ENCODE peak calls at places on chromosomes 16 and 17, in four cellular contexts. Y is A673, I is upper lobe of right lung, B is astrocyte. S is an unnamed sample. For H3K4me1, the result is how much of the 10 kb centered on the place peaks cover.

GRCh38 chr17:59846391-59847165 is 46.2 kb downstream of the TUBD1 start:
- DNase-seq in I (peak), B (peak), Y (no peak), S (peak)

GRCh38 chr17:78235885-78236284 is 4.5 kb downstream of the TMEM235 start:
- DNase-seq in I (no peak), Y (no peak), B (no peak), S (no peak)

GRCh38 chr17:77318491-77319210 is 177.9 kb downstream of the SEC14L1 start:
- DNase-seq in I (peak), B (no peak), Y (peak), S (peak)

GRCh38 chr17:2809337-2809736 is 13.1 kb downstream of the RAP1GAP2 start:
- DNase-seq in Y (no peak), B (no peak), I (no peak), S (no peak)

GRCh38 chr17:82750241-82750905 is 1.5 kb upstream of the TBCD start:
- DNase-seq in Y (no peak), I (no peak), B (no peak), S (peak)

GRCh38 chr16:53071748-53072301 is 17.0 kb downstream of the CHD9 start:
- DNase-seq in Y (peak), I (peak), B (no peak), S (peak)

GRCh38 chr16:12171206-12171605 is 194.7 kb downstream of the SNX29 start:
- DNase-seq in B (peak), I (no peak), Y (no peak), S (no peak)

GRCh38 chr17:47946929-47947397 is 5.6 kb downstream of the PNPO start:
- DNase-seq in B (peak), Y (peak), I (peak), S (peak)

GRCh38 chr17:42325026-42325425 is 36.7 kb downstream of the STAT5A start:
- DNase-seq in Y (no peak), B (peak), I (no peak), S (peak)

GRCh38 chr17:74843352-74843627 is 16.4 kb downstream of the GRIN2C start:
- DNase-seq in B (no peak), I (no peak), Y (no peak), S (no peak)

DNA sequence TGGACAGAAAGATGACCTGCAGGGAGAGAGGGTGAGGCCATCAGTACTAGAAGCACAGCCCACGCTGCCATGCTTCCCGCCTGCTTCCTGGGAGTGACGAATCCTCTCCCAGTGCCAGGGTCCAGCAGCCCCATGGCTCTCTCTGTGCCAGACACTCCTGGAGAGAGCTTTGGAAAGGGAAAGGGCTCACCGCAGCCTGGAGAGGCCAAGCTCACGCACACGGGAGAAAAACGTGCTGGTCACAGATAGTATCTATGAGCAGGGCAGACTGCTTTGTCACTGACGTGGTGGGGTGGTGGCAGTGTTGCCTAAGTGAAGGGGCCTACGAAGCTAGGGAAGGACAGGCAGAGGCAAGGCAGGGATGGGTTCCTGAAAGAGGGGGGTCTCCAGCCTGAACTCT is 5.4 kb downstream of the WBP2 start:
- DNase-seq in Y (no peak), B (no peak), I (no peak), S (no peak)
- H3K4me1 ChIP-seq in Y (under half), B (under half), I (half or more), S (half or more)

DNA sequence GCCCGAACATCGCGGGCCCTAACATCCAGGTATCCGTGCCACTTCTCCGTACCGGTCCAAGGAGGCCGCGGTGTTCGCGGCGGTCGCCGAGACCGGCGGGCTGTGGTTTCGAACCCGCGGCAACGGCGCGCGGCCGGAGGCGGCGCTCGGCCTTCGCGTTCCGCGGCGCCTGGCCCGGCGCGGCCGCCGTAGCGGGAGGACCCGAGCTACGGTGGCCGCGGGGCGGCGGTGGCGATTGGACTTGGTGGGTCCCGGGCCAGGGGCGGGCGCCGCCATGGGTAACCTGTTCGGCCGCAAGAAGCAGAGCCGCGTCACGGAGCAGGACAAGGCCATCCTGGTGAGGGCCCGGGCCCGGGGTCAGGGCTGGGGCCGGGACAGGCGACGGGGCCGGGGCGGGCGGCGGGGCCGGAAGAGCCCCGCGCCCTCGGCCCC is at the start of gene CHMP6:
- DNase-seq in B (peak), Y (peak), I (peak), S (peak)
- H3K4me3 ChIP-seq in B (peak), Y (peak), I (peak), S (peak)

GRCh38 chr17:17493986-17494466 is 2.2 kb downstream of the RASD1 start:
- DNase-seq in I (no peak), B (no peak), Y (no peak), S (no peak)

GRCh38 chr17:17497065-17497844 is 1.1 kb upstream of the RASD1 start:
- DNase-seq in I (peak), Y (no peak), B (peak), S (peak)

GRCh38 chr17:17496189-17497064 is at the start of gene RASD1:
- DNase-seq in Y (peak), B (peak), I (peak), S (peak)

GRCh38 chr17:17494499-17495447 is 1.4 kb downstream of the RASD1 start:
- DNase-seq in I (peak), Y (peak), B (peak), S (peak)

GRCh38 chr17:17495448-17496188 is 577 bp downstream of the RASD1 start:
- DNase-seq in Y (peak), B (peak), I (peak), S (peak)
- H3K4me1 ChIP-seq in Y (under half), B (under half), I (under half), S (under half)

GRCh38 chr16:67393111-67393789 is at the start of gene TPPP3:
- DNase-seq in B (peak), Y (peak), I (peak), S (peak)
- H3K4me3 ChIP-seq in B (peak), Y (peak), I (peak), S (peak)

GRCh38 chr17:8324132-8324531 is 14.1 kb downstream of the ARHGEF15 start:
- DNase-seq in I (no peak), B (no peak), Y (no peak), S (no peak)

GRCh38 chr17:8324913-8325312 is 14.7 kb upstream of the ODF4 start:
- DNase-seq in I (no peak), B (no peak), Y (no peak), S (no peak)

GRCh38 chr17:8332128-8332527 is 7.5 kb upstream of the ODF4 start:
- DNase-seq in Y (no peak), I (no peak), B (no peak), S (no peak)

GRCh38 chr17:8322078-8322477 is 12.0 kb downstream of the ARHGEF15 start:
- DNase-seq in B (no peak), I (no peak), Y (no peak), S (no peak)

DNA sequence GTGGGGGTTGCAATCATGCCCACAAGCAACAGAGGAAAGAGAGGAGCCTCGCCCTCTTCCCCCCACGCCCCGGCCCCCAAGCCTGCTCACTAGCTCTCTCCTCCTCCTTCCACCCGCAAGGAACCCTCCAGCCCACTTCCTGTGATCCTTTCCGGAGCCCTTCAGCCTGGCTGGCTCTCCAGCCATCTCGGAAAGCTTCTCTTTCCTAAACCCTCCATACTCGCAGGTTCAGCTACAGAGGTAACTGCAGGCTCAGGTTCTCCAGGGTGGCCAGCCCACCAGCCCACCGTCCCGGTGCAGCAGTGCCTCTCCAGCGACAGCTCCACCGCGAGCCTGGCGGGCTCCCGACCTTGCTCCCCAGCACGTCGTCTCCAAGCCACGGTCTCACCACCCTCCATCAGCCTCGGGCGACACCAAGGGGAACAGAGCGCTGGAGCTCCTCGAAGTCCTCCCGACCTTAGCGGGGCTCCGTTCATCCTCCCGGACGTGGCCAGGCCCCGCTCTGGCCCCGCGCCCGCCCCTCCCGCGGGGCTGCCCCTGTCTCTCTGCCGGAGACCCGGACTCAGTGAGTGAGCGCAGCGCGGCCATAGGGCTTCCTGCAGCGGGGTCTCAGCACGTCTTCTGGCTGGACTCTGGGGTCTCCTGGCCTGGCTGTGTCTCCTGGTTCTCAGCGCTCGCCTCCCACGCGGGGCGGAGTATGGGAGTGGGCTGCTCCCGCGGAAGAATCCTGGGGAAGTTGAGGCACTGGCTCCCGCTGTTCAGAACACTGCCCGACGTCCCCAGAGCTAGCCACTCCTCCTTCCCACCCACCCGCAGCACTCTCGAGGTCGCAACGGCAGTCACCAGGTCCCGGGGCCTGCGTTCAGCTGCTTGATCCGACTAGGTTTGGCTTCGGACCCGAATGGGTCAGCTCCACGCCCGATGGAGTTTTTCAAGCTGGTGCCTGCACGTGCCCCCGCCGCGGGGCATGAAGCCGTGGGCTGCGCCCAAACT is 12.8 kb upstream of the ODF4 start:
- DNase-seq in Y (no peak), B (peak), I (peak), S (peak)
- H3K4me1 ChIP-seq in Y (under half), B (under half), I (under half), S (under half)

DNA sequence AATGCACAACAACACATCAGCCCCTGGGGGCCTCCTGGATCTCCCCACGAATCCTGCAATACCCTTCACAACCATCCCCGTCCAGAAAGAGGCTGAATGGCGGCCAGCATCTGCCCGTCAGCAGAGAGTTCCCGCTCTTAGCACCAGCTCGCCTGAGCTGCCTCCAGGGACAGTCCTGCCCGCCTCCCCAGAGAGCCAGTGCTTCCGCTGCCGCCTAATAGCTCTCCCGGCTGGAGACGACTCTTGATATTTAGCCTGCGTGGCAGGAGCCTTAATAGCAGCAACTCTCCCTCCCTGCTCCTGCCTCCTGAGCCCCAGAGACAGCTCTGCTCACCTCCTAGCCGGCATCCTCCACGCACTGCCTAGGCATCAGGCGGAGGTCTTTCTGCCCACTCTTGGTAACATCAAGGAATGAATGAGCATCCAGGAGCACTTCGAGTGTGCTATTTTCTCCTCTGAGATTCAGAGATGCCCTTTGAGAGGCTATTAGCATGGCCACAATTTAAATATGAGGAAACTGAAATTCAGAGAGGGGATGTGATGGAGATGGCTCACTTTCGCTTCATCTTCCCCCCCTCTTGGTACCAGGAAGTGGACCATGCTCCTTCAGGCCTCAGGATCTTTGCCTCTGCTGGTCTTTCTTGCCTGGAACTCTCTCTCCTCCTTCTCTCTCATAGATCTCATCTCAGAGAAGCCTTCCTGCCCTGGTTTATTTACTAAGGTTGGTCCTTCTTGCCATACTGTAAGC is 67.9 kb downstream of the RAI1 start:
- DNase-seq in Y (peak), B (no peak), I (no peak), S (no peak)
- H3K4me3 ChIP-seq in Y (peak), B (no peak), I (no peak), S (no peak)

DNA sequence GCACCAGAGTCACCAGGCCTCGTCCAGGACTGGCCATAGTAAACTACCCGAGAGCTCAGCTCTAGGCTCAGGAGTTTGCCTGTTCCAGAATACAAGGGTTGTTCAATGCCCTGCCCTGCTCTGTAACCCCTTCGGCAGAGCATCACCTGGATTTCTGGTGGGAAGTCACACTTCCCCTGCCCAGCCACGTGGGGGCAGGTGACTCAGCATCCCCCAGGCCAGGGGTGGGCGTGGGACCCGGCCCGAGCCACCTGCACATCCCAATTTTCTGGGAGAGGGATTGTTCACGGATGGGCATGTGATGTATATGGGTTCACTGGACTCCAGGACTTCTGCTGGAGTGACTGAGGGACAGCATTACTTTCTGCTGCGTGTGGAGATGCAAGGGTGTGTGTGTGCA is 25.8 kb downstream of the COX4I1 start:
- DNase-seq in I (no peak), Y (no peak), B (no peak), S (no peak)
- H3K4me1 ChIP-seq in I (under half), Y (under half), B (under half), S (under half)